ENCODE peak calls at places on chromosomes 4 and X, in six cellular contexts. D, Z, M, O, K and C are unnamed samples.

GRCh38 chr4:141807501-141807900 is 171.1 kb downstream of the IL15 start:
- DNase-seq in D (no peak), Z (no peak), M (no peak), O (no peak), K (no peak), C (no peak)

GRCh38 chr4:125642645-125643044 is 327.9 kb downstream of the FAT4 start:
- DNase-seq in D (no peak), Z (no peak), M (no peak), O (no peak), K (no peak), C (no peak)

GRCh38 chr4:128682942-128683666 is 126.4 kb upstream of the JADE1 start:
- DNase-seq in D (no peak), Z (no peak), M (no peak), O (no peak), K (no peak), C (no peak)

GRCh38 chr4:2804449-2804972 is 11.6 kb downstream of the SH3BP2 start:
- DNase-seq in D (no peak), Z (no peak), M (no peak), O (no peak), K (no peak), C (no peak)

GRCh38 chr4:138241281-138242075 is 671 bp downstream of the SLC7A11 start:
- DNase-seq in D (no peak), Z (no peak), M (no peak), O (no peak), K (peak), C (no peak)

GRCh38 chr4:149031399-149031798 is 589.2 kb upstream of the NR3C2 start:
- DNase-seq in D (no peak), Z (no peak), M (no peak), O (no peak), K (peak), C (no peak)

GRCh38 chrX:57044226-57044625 is 48.9 kb upstream of the SPIN3 start:
- DNase-seq in D (no peak), Z (no peak), M (no peak), O (no peak), K (no peak), C (no peak)

GRCh38 chr4:65661469-65661868 is 8.8 kb downstream of the EPHA5 start:
- DNase-seq in D (no peak), Z (no peak), M (no peak), O (no peak), K (peak), C (no peak)

GRCh38 chr4:42361475-42361874 is 35.8 kb upstream of the SHISA3 start:
- DNase-seq in D (no peak), Z (no peak), M (no peak), O (no peak), K (no peak), C (no peak)

GRCh38 chr4:8760561-8760960 is 111.1 kb downstream of the HMX1 start:
- DNase-seq in D (no peak), Z (no peak), M (no peak), O (no peak), K (no peak), C (no peak)

GRCh38 chr4:6245246-6246169 is 24.1 kb upstream of the WFS1 start:
- DNase-seq in D (no peak), Z (no peak), M (no peak), O (no peak), K (no peak), C (no peak)

GRCh38 chr4:571838-572572 is 4.1 kb downstream of the TMEM271 start:
- DNase-seq in D (no peak), Z (no peak), M (no peak), O (no peak), K (no peak), C (no peak)

GRCh38 chr4:77375866-77376607 is 219.0 kb downstream of the CCNG2 start:
- DNase-seq in D (no peak), Z (no peak), M (no peak), O (no peak), K (no peak), C (no peak)

GRCh38 chrX:39242187-39242586 is 440.9 kb downstream of the MID1IP1 start:
- DNase-seq in D (no peak), Z (no peak), M (no peak), O (no peak), K (peak), C (no peak)

GRCh38 chrX:147891886-147892285 is 19.8 kb upstream of the FMR1 start:
- DNase-seq in D (no peak), Z (no peak), M (no peak), O (no peak), K (no peak), C (no peak)

GRCh38 chr4:77310931-77311330 is 153.9 kb downstream of the CCNG2 start:
- DNase-seq in D (no peak), Z (no peak), M (no peak), O (no peak), K (no peak), C (no peak)

GRCh38 chrX:33126469-33126868 is 84.9 kb downstream of the DMD start:
- DNase-seq in D (no peak), Z (no peak), M (no peak), O (no peak), K (no peak), C (no peak)

GRCh38 chr4:94974773-94975172 is 217.0 kb downstream of the BMPR1B start:
- DNase-seq in D (no peak), Z (no peak), M (no peak), O (peak), K (peak), C (no peak)

GRCh38 chr4:102593147-102593546 is 92.0 kb downstream of the NFKB1 start:
- DNase-seq in D (no peak), Z (no peak), M (no peak), O (no peak), K (no peak), C (no peak)

GRCh38 chrX:107348990-107349389 is 100.5 kb upstream of the FRMPD3 start:
- DNase-seq in D (no peak), Z (no peak), M (no peak), O (no peak), K (no peak), C (no peak)

GRCh38 chr4:109708435-109708834 is 5.2 kb upstream of the CASP6 start:
- DNase-seq in D (no peak), Z (no peak), M (no peak), O (no peak), K (no peak), C (no peak)

GRCh38 chr4:37685211-37685725 is 908 bp downstream of the RELL1 start:
- DNase-seq in D (no peak), Z (no peak), M (no peak), O (peak), K (peak), C (no peak)

GRCh38 chr4:124936427-124936826 is 223.9 kb upstream of the ANKRD50 start:
- DNase-seq in D (no peak), Z (no peak), M (no peak), O (peak), K (peak), C (no peak)

GRCh38 chr4:82372874-82373815 is 646 bp downstream of the HNRNPD start:
- DNase-seq in D (peak), Z (peak), M (peak), O (peak), K (peak), C (peak)

GRCh38 chrX:108312938-108313337 is 125.3 kb downstream of the COL4A6 start:
- DNase-seq in D (peak), Z (peak), M (no peak), O (peak), K (peak), C (no peak)

GRCh38 chr4:137393043-137393442 is 139.3 kb downstream of the PCDH18 start:
- DNase-seq in D (peak), Z (no peak), M (no peak), O (no peak), K (no peak), C (no peak)

GRCh38 chr4:53987761-53988171 is 76.6 kb downstream of the CHIC2 start:
- DNase-seq in D (peak), Z (no peak), M (no peak), O (peak), K (no peak), C (no peak)

GRCh38 chr4:114279066-114279465 is 299.6 kb upstream of the ARSJ start:
- DNase-seq in D (no peak), Z (no peak), M (no peak), O (no peak), K (no peak), C (no peak)

GRCh38 chr4:64158648-64159326 is 250.5 kb downstream of the TECRL start:
- DNase-seq in D (peak), Z (no peak), M (no peak), O (peak), K (peak), C (peak)

GRCh38 chrX:78321809-78322208 is 5.6 kb downstream of the CYSLTR1 start:
- DNase-seq in D (no peak), Z (no peak), M (peak), O (no peak), K (no peak), C (no peak)

GRCh38 chr4:18111100-18111499 is 89.5 kb upstream of the LCORL start:
- DNase-seq in D (no peak), Z (no peak), M (no peak), O (no peak), K (no peak), C (no peak)

GRCh38 chr4:146959692-146960091 is 14.0 kb upstream of the TTC29 start:
- DNase-seq in D (no peak), Z (no peak), M (no peak), O (no peak), K (no peak), C (no peak)

GRCh38 chr4:13766722-13767495 is 139.4 kb upstream of the BOD1L1 start:
- DNase-seq in D (no peak), Z (no peak), M (no peak), O (no peak), K (no peak), C (no peak)

GRCh38 chrX:150365051-150365952 is 2.2 kb downstream of the MAMLD1 start:
- DNase-seq in D (peak), Z (peak), M (peak), O (peak), K (no peak), C (no peak)

GRCh38 chr4:184653650-184654049 is 4.1 kb downstream of the PRIMPOL start:
- DNase-seq in D (peak), Z (no peak), M (no peak), O (peak), K (no peak), C (no peak)

GRCh38 chr4:90951037-90951436 is 823.8 kb downstream of the CCSER1 start:
- DNase-seq in D (no peak), Z (no peak), M (no peak), O (no peak), K (peak), C (peak)

GRCh38 chr4:98994474-98995182 is 893 bp upstream of the METAP1 start:
- DNase-seq in D (no peak), Z (no peak), M (no peak), O (no peak), K (no peak), C (no peak)

GRCh38 chrX:100980608-100981497 is 11.3 kb downstream of the ARL13A start:
- DNase-seq in D (peak), Z (peak), M (no peak), O (peak), K (peak), C (peak)